ENCODE peak calls at places on chromosomes 5 and 9, in five cellular contexts. One of them, this sample, is unnamed.

GRCh38 chr5:173319610-173320100 is 8.6 kb downstream of the STC2 start:
- DNase-seq in body of pancreas: no peak
- DNase-seq in Daoy: no peak
- DNase-seq in HFFc6: no peak
- DNase-seq in ELR: no peak
- DNase-seq in this sample: no peak

GRCh38 chr5:33755216-33755615 is 136.6 kb downstream of the ADAMTS12 start:
- DNase-seq in body of pancreas: no peak
- DNase-seq in HFFc6: peak; percentile 6
- DNase-seq in Daoy: no peak
- DNase-seq in ELR: peak; percentile 19
- DNase-seq in this sample: no peak

GRCh38 chr9:8143677-8144076 is 344.1 kb upstream of the DMAC1 start:
- DNase-seq in HFFc6: no peak
- DNase-seq in body of pancreas: no peak
- DNase-seq in ELR: no peak
- DNase-seq in Daoy: no peak
- DNase-seq in this sample: no peak

GRCh38 chr9:134442486-134443168 is 116.4 kb downstream of the RXRA start:
- DNase-seq in body of pancreas: no peak
- DNase-seq in ELR: peak; percentile 46
- DNase-seq in HFFc6: peak; percentile 55
- DNase-seq in Daoy: peak; percentile 55
- DNase-seq in this sample: peak; percentile 70

GRCh38 chr5:123874600-123875201 is 362.7 kb downstream of the CSNK1G3 start:
- DNase-seq in ELR: no peak
- DNase-seq in body of pancreas: no peak
- DNase-seq in Daoy: peak; percentile 20
- DNase-seq in HFFc6: no peak
- DNase-seq in this sample: no peak

GRCh38 chr9:137293094-137293481 is 9.0 kb downstream of the NRARP start:
- DNase-seq in HFFc6: no peak
- DNase-seq in body of pancreas: peak; percentile 57
- DNase-seq in ELR: no peak
- DNase-seq in Daoy: no peak
- DNase-seq in this sample: no peak

GRCh38 chr9:108241384-108241783 is 614.4 kb downstream of the ACTL7B start:
- DNase-seq in HFFc6: no peak
- DNase-seq in ELR: no peak
- DNase-seq in body of pancreas: no peak
- DNase-seq in Daoy: no peak
- DNase-seq in this sample: no peak

GRCh38 chr5:167720201-167720600 is 571.2 kb upstream of the WWC1 start:
- DNase-seq in HFFc6: peak; percentile 25
- DNase-seq in body of pancreas: no peak
- DNase-seq in Daoy: no peak
- DNase-seq in ELR: peak; percentile 65
- DNase-seq in this sample: no peak

GRCh38 chr5:90193185-90193822 is 216.3 kb downstream of the CETN3 start:
- DNase-seq in Daoy: no peak
- DNase-seq in body of pancreas: peak; percentile 19
- DNase-seq in ELR: no peak
- DNase-seq in HFFc6: no peak
- DNase-seq in this sample: no peak

GRCh38 chr5:37248970-37249819 is at the start of gene CPLANE1:
- DNase-seq in ELR: peak; percentile 79
- DNase-seq in HFFc6: peak; percentile 42
- DNase-seq in Daoy: peak; percentile 81
- DNase-seq in body of pancreas: peak; percentile 78
- DNase-seq in this sample: peak; percentile 76

GRCh38 chr5:72508241-72509170 is 1.3 kb upstream of the ZNF366 start:
- DNase-seq in body of pancreas: no peak
- DNase-seq in HFFc6: no peak
- DNase-seq in ELR: no peak
- DNase-seq in Daoy: no peak
- DNase-seq in this sample: no peak

This sample was measured in left lobe of liver.